ENCODE peak calls at places on chromosomes 7 and 10, in four cellular contexts. D, E, I and J are unnamed samples.

GRCh38 chr7:25031432-25031831 is 51.5 kb upstream of the OSBPL3 start:
- DNase-seq in E (no peak), I (no peak), D (peak), J (no peak)

GRCh38 chr10:17673517-17674051 is 29.6 kb downstream of the STAM start:
- DNase-seq in E (no peak), I (peak), D (peak), J (no peak)

GRCh38 chr10:124025152-124025551 is 68.2 kb downstream of the CHST15 start:
- DNase-seq in I (no peak), D (no peak), E (no peak), J (no peak)

GRCh38 chr7:156522801-156523200 is 117.8 kb upstream of the RNF32 start:
- DNase-seq in I (no peak), D (no peak), E (no peak), J (no peak)

GRCh38 chr10:84178387-84178697 is 4.7 kb downstream of the GPR15LG start:
- DNase-seq in E (no peak), I (no peak), D (no peak), J (no peak)

GRCh38 chr10:34988397-34989067 is 101.6 kb downstream of the CUL2 start:
- DNase-seq in E (no peak), I (no peak), D (no peak), J (no peak)

GRCh38 chr10:36441557-36441956 is 683.8 kb upstream of the ANKRD30A start:
- DNase-seq in D (no peak), I (no peak), E (no peak), J (no peak)

GRCh38 chr7:20508109-20508508 is 107.4 kb upstream of the ABCB5 start:
- DNase-seq in E (no peak), D (no peak), I (no peak), J (no peak)

GRCh38 chr10:11616021-11616420 is 4.6 kb upstream of the USP6NL start:
- DNase-seq in I (no peak), E (no peak), D (no peak), J (no peak)

GRCh38 chr7:112692333-112692732 is 97.9 kb downstream of the TMEM168 start:
- DNase-seq in E (no peak), D (no peak), I (no peak), J (no peak)

GRCh38 chr7:130394421-130395188 is 14.3 kb downstream of the CPA1 start:
- DNase-seq in I (no peak), D (no peak), E (no peak), J (no peak)

GRCh38 chr7:127997226-127997922 is 33.9 kb downstream of the LRRC4 start:
- DNase-seq in E (no peak), I (peak), D (peak), J (no peak)

GRCh38 chr10:77626266-77626935 is 11.2 kb downstream of the KCNMA1 start:
- DNase-seq in D (no peak), I (no peak), E (no peak), J (no peak)

GRCh38 chr7:154339169-154339568 is 287.0 kb downstream of the DPP6 start:
- DNase-seq in I (no peak), D (no peak), E (no peak), J (no peak)

GRCh38 chr7:132516042-132516840 is 60.0 kb downstream of the PLXNA4 start:
- DNase-seq in I (no peak), E (no peak), D (peak), J (no peak)

GRCh38 chr7:124137664-124138063 is 104.8 kb upstream of the TMEM229A start:
- DNase-seq in I (no peak), E (no peak), D (no peak), J (no peak)

GRCh38 chr10:549391-549790 is 140.1 kb downstream of the DIP2C start:
- DNase-seq in I (no peak), D (no peak), E (no peak), J (no peak)

DNA sequence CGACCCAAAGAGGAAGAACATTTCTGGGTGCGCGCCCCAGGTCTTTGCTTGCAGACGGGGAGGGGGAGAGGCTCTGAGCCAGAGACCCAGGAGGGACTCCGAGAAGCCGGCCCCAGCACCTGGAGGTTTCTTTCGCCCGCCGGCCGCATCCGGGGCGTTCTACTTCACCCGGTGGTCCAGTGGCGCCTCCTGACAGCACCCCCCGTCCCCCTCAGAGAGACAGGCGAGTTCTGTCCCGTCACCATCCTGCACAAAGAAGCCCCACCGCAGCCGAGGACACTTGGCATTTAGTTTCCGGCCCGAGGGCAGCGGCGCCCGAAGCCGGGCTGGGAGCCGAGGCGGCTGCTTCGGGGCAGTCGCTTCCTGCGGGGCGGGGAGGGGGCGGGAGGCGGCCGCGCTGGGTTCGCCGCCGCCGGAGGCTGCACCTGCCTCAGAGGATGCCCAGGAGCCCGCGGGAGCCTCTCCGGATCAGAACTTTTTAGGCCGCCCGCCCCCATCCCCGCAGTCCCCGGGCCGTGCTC is at the start of gene TMEM178B:
- DNase-seq in D (no peak), I (no peak), E (no peak), J (no peak)
- TF ChIP-seq EZH2 in D (no peak), I (no peak), E (no peak), J (no peak)

GRCh38 chr7:17043012-17043877 is 161.5 kb upstream of the AGR3 start:
- DNase-seq in E (no peak), D (no peak), I (no peak), J (no peak)

GRCh38 chr7:17040701-17041100 is 158.9 kb upstream of the AGR3 start:
- DNase-seq in I (no peak), D (no peak), E (no peak), J (no peak)

GRCh38 chr7:17039372-17039771 is 157.6 kb upstream of the AGR3 start:
- DNase-seq in E (no peak), I (no peak), D (no peak), J (no peak)

GRCh38 chr7:17042211-17042610 is 160.4 kb upstream of the AGR3 start:
- DNase-seq in I (no peak), D (no peak), E (no peak), J (no peak)

GRCh38 chr7:17041324-17041723 is 159.5 kb upstream of the AGR3 start:
- DNase-seq in D (peak), E (no peak), I (no peak), J (no peak)
- TF ChIP-seq RFX5 in D (no peak), E (no peak), I (no peak), J (no peak)

GRCh38 chr10:117552156-117552620 is 9.6 kb downstream of the EMX2 start:
- DNase-seq in I (no peak), E (no peak), D (no peak), J (no peak)

GRCh38 chr10:117552759-117553158 is 10.2 kb downstream of the EMX2 start:
- DNase-seq in E (no peak), I (no peak), D (no peak), J (no peak)

GRCh38 chr10:117553815-117554172 is 11.2 kb downstream of the EMX2 start:
- DNase-seq in E (no peak), D (no peak), I (no peak), J (no peak)

GRCh38 chr10:117554371-117554770 is 11.8 kb downstream of the EMX2 start:
- DNase-seq in D (no peak), E (no peak), I (no peak), J (no peak)

GRCh38 chr10:117553171-117553814 is 10.7 kb downstream of the EMX2 start:
- DNase-seq in D (no peak), I (no peak), E (no peak), J (no peak)
- TF ChIP-seq EZH2 in D (no peak), I (no peak), E (peak), J (no peak)

GRCh38 chr10:114611617-114612016 is 46.5 kb downstream of the ABLIM1 start:
- DNase-seq in I (no peak), D (no peak), E (no peak), J (no peak)
- TF ChIP-seq RFX5 in I (no peak), D (no peak), E (no peak), J (no peak)

DNA sequence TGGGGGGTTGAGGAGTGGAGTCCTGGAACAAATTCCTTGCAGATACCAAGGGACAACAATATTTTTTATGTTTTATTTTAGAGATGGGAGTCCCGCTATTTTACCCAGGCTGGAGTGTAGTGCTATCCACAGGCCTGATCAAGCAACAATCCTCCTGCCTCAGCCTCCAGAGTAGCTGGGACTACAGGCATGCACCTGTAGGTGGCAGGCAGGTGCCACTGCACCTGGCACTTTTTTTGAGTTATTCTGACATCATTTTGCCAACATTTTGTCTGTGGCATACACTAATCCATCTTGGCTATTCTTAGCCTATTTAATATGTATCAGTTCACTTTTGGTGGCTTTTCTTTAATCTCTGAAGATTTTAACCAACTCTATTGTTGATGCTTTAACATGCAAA is 317.8 kb upstream of the MTPN start:
- DNase-seq in E (no peak), D (no peak), I (no peak), J (no peak)
- TF ChIP-seq EZH2 in E (no peak), D (no peak), I (no peak), J (no peak)

GRCh38 chr10:63133056-63133786 is at the start of gene NRBF2:
- DNase-seq in E (peak), I (peak), D (peak), J (peak)
- TF ChIP-seq RFX5 in E (no peak), I (peak), D (peak), J (peak)

GRCh38 chr7:141074997-141075396 is 1.1 kb downstream of the TMEM178B start:
- DNase-seq in D (no peak), I (no peak), E (no peak), J (no peak)

GRCh38 chr7:141073173-141073640 is 657 bp upstream of the TMEM178B start:
- DNase-seq in I (no peak), D (peak), E (no peak), J (no peak)

GRCh38 chr7:141076377-141076776 is 2.5 kb downstream of the TMEM178B start:
- DNase-seq in E (no peak), D (no peak), I (no peak), J (no peak)

GRCh38 chr7:141072548-141073172 is 1.2 kb upstream of the TMEM178B start:
- DNase-seq in D (no peak), I (no peak), E (no peak), J (no peak)

DNA sequence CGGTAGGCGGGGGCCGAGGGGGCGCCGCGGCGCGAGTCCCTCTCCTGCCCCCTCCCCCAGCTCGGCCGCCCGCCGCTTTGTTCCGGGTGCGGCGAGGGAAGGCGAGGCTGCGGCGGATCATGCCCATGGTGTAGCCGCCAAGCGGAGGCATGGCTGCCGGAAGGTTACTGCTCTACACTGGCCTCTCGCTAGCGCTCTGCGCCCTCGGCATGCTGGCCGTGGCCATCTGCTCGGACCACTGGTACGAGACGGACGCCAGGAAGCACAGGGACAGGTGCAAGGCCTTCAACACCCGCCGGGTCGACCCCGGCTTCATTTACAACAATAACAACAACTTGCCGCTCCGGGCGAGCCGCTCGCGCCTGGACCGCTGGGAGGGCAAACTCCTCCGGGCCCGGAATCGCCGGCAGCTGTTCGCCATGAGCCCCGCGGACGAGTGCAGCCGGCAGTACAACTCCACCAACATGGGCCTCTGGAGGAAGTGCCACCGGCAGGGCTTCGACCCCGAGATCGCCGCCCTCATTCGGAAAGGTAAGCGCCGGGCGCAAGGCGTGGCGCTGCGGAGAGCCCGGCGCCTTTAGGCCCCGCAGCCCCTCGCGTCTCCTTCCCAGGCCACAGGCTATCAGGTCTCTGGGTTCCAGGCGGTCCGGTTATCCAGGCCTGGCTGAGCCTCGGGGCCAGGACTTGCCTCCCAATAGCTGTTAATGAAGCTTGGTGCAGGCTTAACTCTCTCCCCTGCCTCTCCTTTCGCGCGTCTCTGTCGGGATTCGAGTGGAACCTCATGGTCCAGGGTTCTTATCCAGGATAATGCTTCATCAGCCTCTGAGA is 512 bp downstream of the TMEM178B start:
- DNase-seq in D (no peak), E (no peak), I (no peak), J (no peak)
- TF ChIP-seq EZH2 in D (peak), E (peak), I (no peak), J (peak)

DNA sequence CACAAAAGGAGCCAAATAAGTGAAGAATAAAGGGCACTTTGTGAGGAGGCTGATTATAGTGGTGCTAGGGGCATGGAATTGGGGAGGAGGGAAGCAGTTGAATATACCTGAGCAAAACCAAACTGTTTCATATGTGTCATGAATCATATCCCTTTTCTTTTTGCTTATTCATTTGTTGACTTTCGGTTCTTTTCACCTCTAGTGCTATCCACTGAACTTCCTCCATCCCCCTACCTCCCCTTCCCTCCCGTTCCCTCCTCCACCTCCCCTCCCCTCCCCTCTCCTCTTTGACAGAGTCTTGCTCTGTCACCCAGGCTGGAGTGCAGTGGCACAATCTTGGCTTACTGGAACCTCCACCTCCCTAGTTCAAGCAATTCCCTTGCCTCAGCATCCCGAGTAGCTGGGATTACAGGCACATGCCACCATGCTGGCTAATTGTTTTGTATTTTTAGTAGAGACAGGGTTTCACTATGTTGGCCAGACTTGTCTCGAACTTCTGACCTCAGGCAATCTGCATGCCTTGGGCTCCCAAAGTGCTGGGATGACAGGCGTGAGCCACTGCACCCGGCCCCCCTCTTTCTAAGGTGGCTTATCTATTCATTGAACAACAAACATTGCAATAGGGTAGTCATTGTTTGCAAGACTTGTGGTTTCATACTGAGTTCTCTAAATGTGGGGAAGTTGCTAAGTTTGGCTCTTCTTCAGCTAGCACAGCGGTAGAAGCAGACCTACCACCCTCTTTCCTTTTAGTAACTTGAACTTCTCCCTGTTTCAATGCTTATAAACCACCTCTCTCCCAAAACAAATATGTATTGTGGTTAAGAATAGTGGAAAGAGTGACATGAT is 150.4 kb upstream of the PRPS1L1 start:
- DNase-seq in D (peak), I (peak), E (no peak), J (peak)
- TF ChIP-seq RFX5 in D (no peak), I (no peak), E (no peak), J (no peak)